ENCODE peak calls at places on chromosomes 6 and 20, in seven cellular contexts. J is cardiac muscle cell, R is OCI-LY7, U is testis, S is colonic mucosa, M is ascending aorta, N is breast epithelium. A is an unnamed sample. For H3K4me1, the result is how much of the 10 kb centered on the place peaks cover.

GRCh38 chr20:5612476-5613291 is 137.5 kb upstream of the SHLD1 start:
- DNase-seq in N (no peak), J (peak), S (no peak), U (no peak), M (no peak), R (no peak), A (peak)

GRCh38 chr6:43444036-43444435 is 11.3 kb downstream of the DLK2 start:
- DNase-seq in J (no peak), N (no peak), S (no peak), M (no peak), R (no peak), U (peak), A (no peak)

GRCh38 chr6:32857156-32857891 is 3.3 kb downstream of the PSMB9 start:
- DNase-seq in S (no peak), N (no peak), U (no peak), R (no peak), J (no peak), M (no peak), A (no peak)

GRCh38 chr6:752438-752837 is 59.5 kb upstream of the EXOC2 start:
- DNase-seq in J (no peak), S (no peak), M (no peak), U (no peak), R (no peak), N (no peak), A (no peak)

GRCh38 chr20:17024513-17025105 is 202.2 kb upstream of the PCSK2 start:
- DNase-seq in M (no peak), R (no peak), J (no peak), N (no peak), U (no peak), S (no peak), A (no peak)

GRCh38 chr6:118697554-118697953 is 46.2 kb upstream of the CEP85L start:
- DNase-seq in R (no peak), N (no peak), M (no peak), S (no peak), U (no peak), J (no peak), A (no peak)

GRCh38 chr6:112690497-112691202 is 343.5 kb downstream of the RFPL4B start:
- DNase-seq in U (no peak), J (peak), R (no peak), M (no peak), N (no peak), S (no peak), A (no peak)

GRCh38 chr6:33271098-33271607 is 523 bp downstream of the VPS52 start:
- DNase-seq in S (peak), M (no peak), J (no peak), R (no peak), N (no peak), U (no peak), A (no peak)

GRCh38 chr20:50130995-50131394 is 18.0 kb upstream of the UBE2V1 start:
- DNase-seq in U (peak), R (no peak), J (peak), S (no peak), M (peak), N (no peak), A (no peak)

GRCh38 chr6:136326038-136326561 is 36.5 kb upstream of the BCLAF1 start:
- DNase-seq in N (no peak), U (no peak), J (peak), R (peak), M (no peak), S (no peak), A (peak)

GRCh38 chr20:2109425-2110210 is 8.0 kb downstream of the STK35 start:
- DNase-seq in R (no peak), N (no peak), J (peak), S (peak), U (peak), M (peak), A (no peak)

GRCh38 chr6:11890849-11891248 is 112.2 kb upstream of the ADTRP start:
- DNase-seq in R (no peak), N (no peak), J (no peak), S (no peak), M (no peak), U (no peak), A (no peak)

GRCh38 chr20:13348301-13349239 is 127.5 kb downstream of the ISM1 start:
- DNase-seq in J (peak), S (no peak), U (no peak), N (peak), M (no peak), R (no peak), A (no peak)

GRCh38 chr20:2822073-2822472 is 5.9 kb downstream of the TMEM239 start:
- DNase-seq in M (peak), R (no peak), N (peak), S (no peak), U (peak), J (peak), A (no peak)

GRCh38 chr6:12119085-12119588 is 107.0 kb downstream of the HIVEP1 start:
- DNase-seq in N (no peak), R (no peak), U (no peak), J (peak), S (peak), M (no peak), A (no peak)

GRCh38 chr6:148790817-148791216 is 44.0 kb downstream of the UST start:
- DNase-seq in R (peak), M (no peak), J (no peak), S (no peak), N (no peak), U (no peak), A (no peak)

GRCh38 chr6:149586149-149586548 is 20.0 kb downstream of the GINM1 start:
- DNase-seq in M (no peak), N (no peak), U (no peak), J (no peak), R (no peak), S (no peak), A (no peak)

GRCh38 chr6:79984261-79984660 is 20.2 kb upstream of the TTK start:
- DNase-seq in N (no peak), U (no peak), M (no peak), S (no peak), J (peak), R (no peak), A (peak)

GRCh38 chr6:31580807-31581437 is 1.3 kb downstream of the LTB start:
- DNase-seq in S (peak), M (peak), R (peak), N (peak), J (peak), U (peak), A (peak)

GRCh38 chr20:51763965-51764602 is 4.1 kb downstream of the ATP9A start:
- DNase-seq in N (no peak), S (no peak), M (no peak), U (no peak), R (no peak), J (peak), A (no peak)

GRCh38 chr6:16522937-16523336 is 238.3 kb downstream of the ATXN1 start:
- DNase-seq in M (no peak), R (no peak), S (no peak), N (no peak), J (no peak), U (no peak), A (no peak)

GRCh38 chr6:130033999-130034814 is 15.8 kb downstream of the L3MBTL3 start:
- DNase-seq in U (peak), R (no peak), S (no peak), N (no peak), M (no peak), J (peak), A (peak)

GRCh38 chr6:15148356-15149058 is 97.4 kb upstream of the JARID2 start:
- DNase-seq in S (no peak), M (no peak), N (no peak), U (no peak), J (peak), R (no peak), A (peak)

GRCh38 chr6:100881707-100882040 is 545 bp upstream of the ASCC3 start:
- DNase-seq in M (no peak), R (no peak), U (no peak), S (no peak), N (no peak), J (no peak), A (no peak)

GRCh38 chr6:169172946-169173345 is 80.7 kb downstream of the THBS2 start:
- DNase-seq in R (no peak), J (peak), U (no peak), S (no peak), M (peak), N (no peak), A (no peak)

GRCh38 chr6:19209202-19209601 is 628.0 kb upstream of the ID4 start:
- DNase-seq in M (no peak), U (no peak), J (no peak), S (no peak), N (no peak), R (no peak), A (peak)

GRCh38 chr20:37328149-37328945 is 17.6 kb upstream of the SRC start:
- DNase-seq in M (no peak), N (no peak), R (no peak), S (no peak), U (no peak), J (no peak), A (no peak)

GRCh38 chr20:47438464-47439381 is 63.0 kb upstream of the NCOA3 start:
- DNase-seq in U (peak), M (no peak), R (peak), J (no peak), S (no peak), N (peak), A (peak)

GRCh38 chr6:105892577-105893262 is 193.4 kb upstream of the PRDM1 start:
- DNase-seq in M (no peak), N (no peak), R (peak), U (no peak), S (no peak), J (no peak), A (peak)

GRCh38 chr6:39343461-39343870 is 21.0 kb upstream of the KCNK16 start:
- DNase-seq in U (no peak), S (no peak), J (no peak), R (no peak), M (no peak), N (no peak), A (no peak)

GRCh38 chr6:7569082-7569481 is 20.9 kb upstream of the SNRNP48 start:
- DNase-seq in U (no peak), M (no peak), J (no peak), N (no peak), R (no peak), S (no peak), A (no peak)

GRCh38 chr6:7566031-7566556 is 23.9 kb upstream of the SNRNP48 start:
- DNase-seq in N (no peak), M (no peak), S (no peak), J (no peak), U (no peak), R (no peak), A (no peak)

GRCh38 chr6:7562769-7563168 is 21.3 kb downstream of the DSP start:
- DNase-seq in R (no peak), M (no peak), S (no peak), J (no peak), U (no peak), N (no peak), A (no peak)

GRCh38 chr6:7568021-7568420 is 22.0 kb upstream of the SNRNP48 start:
- DNase-seq in M (no peak), R (no peak), J (peak), N (no peak), S (no peak), U (no peak), A (no peak)

GRCh38 chr6:7566617-7567173 is 23.3 kb upstream of the SNRNP48 start:
- DNase-seq in J (no peak), M (no peak), S (no peak), N (no peak), R (no peak), U (no peak), A (no peak)
- TF ChIP-seq CTCF in J (no peak), M (no peak), S (no peak), N (no peak), R (no peak), U (no peak), A (no peak)

DNA sequence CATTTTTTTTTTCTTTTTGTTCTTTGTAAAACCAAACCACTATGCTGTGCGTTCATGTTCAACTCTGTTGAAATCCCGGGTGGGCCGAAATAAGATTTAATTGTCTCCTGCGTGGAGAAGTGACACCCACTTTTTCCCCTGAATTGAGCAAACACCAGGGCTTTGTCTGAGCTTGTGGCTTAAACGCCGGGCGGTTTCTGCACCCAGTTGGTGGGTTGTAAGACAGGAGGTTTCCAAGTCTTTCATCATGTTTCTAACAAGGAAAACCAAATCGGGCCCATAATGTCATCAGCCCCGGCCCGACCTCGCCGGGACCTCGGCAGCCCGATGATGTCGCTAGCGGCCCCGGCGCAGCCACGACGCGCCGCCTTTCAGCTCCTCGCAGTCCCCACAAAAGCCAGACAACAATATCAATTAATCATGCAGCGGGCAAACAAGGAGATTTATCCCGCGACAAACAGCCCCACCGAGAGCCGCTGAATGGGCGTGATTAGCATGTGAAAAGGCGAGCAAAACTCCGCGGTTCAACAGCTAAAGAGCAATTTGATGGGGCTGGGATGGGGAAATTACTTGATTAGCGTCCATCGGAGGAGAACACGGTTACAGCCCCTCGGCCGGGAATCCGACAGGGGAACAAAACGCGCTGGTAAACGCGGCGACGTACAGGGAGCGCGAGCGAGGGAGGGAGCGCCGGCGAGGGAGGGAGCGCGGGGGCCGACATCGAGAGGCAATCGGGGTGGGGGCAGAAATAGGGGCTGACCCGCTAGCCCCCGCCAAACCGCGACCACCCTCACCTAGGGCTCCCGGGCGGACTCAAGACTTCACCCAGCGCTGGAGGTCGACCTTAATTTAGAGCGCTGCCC is 5.3 kb downstream of the LINC00237 start:
- DNase-seq in J (peak), R (peak), M (no peak), U (no peak), N (no peak), S (peak), A (no peak)
- H3K4me1 ChIP-seq in J (under half), R (under half), M (under half), U (under half), N (under half), S (under half), A (under half)

DNA sequence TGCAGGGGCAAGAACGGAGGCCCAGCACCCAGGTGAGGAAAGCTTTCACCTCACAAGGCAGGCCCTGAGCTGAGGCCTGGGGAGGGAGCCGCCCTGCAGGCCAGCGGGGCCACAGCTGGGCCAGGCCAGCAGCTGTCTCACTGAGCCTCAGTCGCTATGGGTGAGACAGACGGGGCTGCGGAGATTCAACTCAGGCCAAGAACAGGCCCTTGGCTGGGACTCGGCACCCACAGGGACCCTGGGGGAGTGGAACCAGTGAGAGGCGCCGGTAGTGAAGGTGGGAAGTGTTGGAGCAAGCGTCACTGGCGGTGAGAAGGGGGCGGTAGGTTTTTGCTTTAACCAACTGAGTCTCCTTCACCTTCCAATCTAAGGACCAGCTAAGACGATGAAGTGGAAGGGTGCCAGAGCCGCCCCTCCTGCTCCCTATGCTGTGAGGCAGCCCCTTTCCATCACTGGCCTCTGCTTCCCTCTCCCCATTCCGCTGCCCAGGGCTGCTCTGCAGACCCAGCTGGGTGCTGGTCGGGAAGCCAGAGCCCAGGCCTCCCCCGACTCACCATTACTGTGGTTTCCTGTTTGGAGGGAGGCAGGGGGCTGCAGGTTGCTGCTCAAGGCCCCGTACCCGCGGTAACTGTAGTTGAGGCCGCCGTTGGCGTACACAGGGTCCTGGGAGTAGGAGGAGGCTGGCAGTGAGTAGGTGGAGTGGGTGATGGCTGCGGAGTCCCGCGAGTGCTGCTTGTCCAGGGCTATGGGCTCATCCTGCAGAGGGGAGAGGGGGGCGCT is 93.7 kb downstream of the ASXL1 start:
- DNase-seq in J (no peak), R (no peak), U (no peak), M (no peak), S (no peak), N (no peak), A (no peak)
- TF ChIP-seq CTCF in J (no peak), R (peak), U (no peak), M (no peak), S (no peak), N (no peak), A (no peak)

DNA sequence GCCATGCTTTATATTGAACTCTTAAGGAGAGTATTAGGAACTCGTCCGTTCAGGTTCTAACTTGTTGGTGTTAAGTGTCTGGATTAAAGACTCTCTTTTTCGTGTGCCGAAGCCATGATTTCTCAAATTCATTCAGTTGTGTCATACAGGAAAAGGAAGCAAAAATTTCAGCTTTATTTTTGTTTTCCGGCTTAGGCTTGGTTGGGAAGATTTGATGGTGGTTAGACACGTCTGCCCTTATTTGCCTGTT is 885 bp downstream of the DNAJC5 start:
- DNase-seq in U (no peak), M (no peak), N (no peak), R (peak), J (peak), S (no peak), A (peak)
- H3K4me1 ChIP-seq in U (under half), M (under half), N (under half), R (under half), J (under half), S (under half), A (under half)